ENCODE peak calls at places on chromosomes 6 and 20, in eight cellular contexts. Z, X, A, R, J, M, U and N are unnamed samples.

GRCh38 chr6:37741757-37742400 is 44.2 kb upstream of the MDGA1 start:
- DNase-seq in Z (peak), X (no peak), A (no peak), R (no peak), J (no peak), M (no peak), U (no peak), N (no peak)

GRCh38 chr20:10217517-10218410 is 866 bp upstream of the SNAP25 start:
- DNase-seq in Z (peak), X (no peak), A (no peak), R (peak), J (no peak), M (no peak), U (peak), N (no peak)

GRCh38 chr6:36386495-36387439 is 702 bp downstream of the ETV7 start:
- DNase-seq in Z (no peak), X (no peak), A (peak), R (peak), J (no peak), M (no peak), U (peak), N (peak)

GRCh38 chr6:107735906-107736635 is 88.0 kb downstream of the SCML4 start:
- DNase-seq in Z (no peak), X (no peak), A (no peak), R (no peak), J (no peak), M (no peak), U (no peak), N (peak)

GRCh38 chr6:166911248-166911677 is 45.1 kb downstream of the RNASET2 start:
- DNase-seq in Z (no peak), X (no peak), A (no peak), R (no peak), J (no peak), M (no peak), U (no peak), N (no peak)

GRCh38 chr20:18705490-18705889 is 108.1 kb upstream of the SCP2D1 start:
- DNase-seq in Z (no peak), X (no peak), A (no peak), R (peak), J (no peak), M (no peak), U (no peak), N (no peak)

GRCh38 chr6:133392015-133392414 is 150.9 kb downstream of the EYA4 start:
- DNase-seq in Z (no peak), X (no peak), A (no peak), R (no peak), J (no peak), M (no peak), U (no peak), N (no peak)

GRCh38 chr20:16551601-16552419 is 21.4 kb downstream of the KIF16B start:
- DNase-seq in Z (no peak), X (no peak), A (no peak), R (no peak), J (no peak), M (no peak), U (no peak), N (no peak)

GRCh38 chr6:168554472-168554871 is 113.5 kb downstream of the SMOC2 start:
- DNase-seq in Z (no peak), X (no peak), A (no peak), R (no peak), J (no peak), M (no peak), U (no peak), N (no peak)

GRCh38 chr20:19996970-19997369 is 20.2 kb upstream of the NAA20 start:
- DNase-seq in Z (no peak), X (no peak), A (no peak), R (no peak), J (no peak), M (no peak), U (no peak), N (no peak)

GRCh38 chr20:23918101-23918862 is 38.7 kb upstream of the CST5 start:
- DNase-seq in Z (no peak), X (no peak), A (no peak), R (no peak), J (no peak), M (no peak), U (no peak), N (no peak)

GRCh38 chr20:15916623-15917022 is 656.6 kb downstream of the KIF16B start:
- DNase-seq in Z (no peak), X (no peak), A (no peak), R (no peak), J (no peak), M (no peak), U (no peak), N (no peak)

GRCh38 chr20:52823303-52823702 is 148.9 kb upstream of the TSHZ2 start:
- DNase-seq in Z (no peak), X (no peak), A (no peak), R (no peak), J (no peak), M (no peak), U (no peak), N (no peak)

GRCh38 chr6:17585766-17586502 is 14.2 kb upstream of the FAM8A1 start:
- DNase-seq in Z (no peak), X (no peak), A (no peak), R (no peak), J (no peak), M (peak), U (no peak), N (no peak)

GRCh38 chr20:13626724-13627123 is 12.0 kb downstream of the TASP1 start:
- DNase-seq in Z (no peak), X (no peak), A (no peak), R (no peak), J (no peak), M (no peak), U (no peak), N (no peak)

GRCh38 chr6:84052883-84053241 is 19.3 kb downstream of the MRAP2 start:
- DNase-seq in Z (no peak), X (no peak), A (no peak), R (no peak), J (no peak), M (no peak), U (no peak), N (no peak)

GRCh38 chr20:51412991-51413471 is 129.5 kb downstream of the NFATC2 start:
- DNase-seq in Z (no peak), X (no peak), A (no peak), R (no peak), J (no peak), M (no peak), U (peak), N (no peak)

GRCh38 chr20:23774081-23774480 is 23.3 kb upstream of the CST1 start:
- DNase-seq in Z (no peak), X (no peak), A (no peak), R (no peak), J (no peak), M (no peak), U (no peak), N (no peak)

GRCh38 chr6:165704001-165704748 is 41.1 kb upstream of the PDE10A start:
- DNase-seq in Z (no peak), X (no peak), A (no peak), R (no peak), J (no peak), M (no peak), U (no peak), N (no peak)

GRCh38 chr6:130034815-130035146 is 16.4 kb downstream of the L3MBTL3 start:
- DNase-seq in Z (no peak), X (no peak), A (no peak), R (no peak), J (no peak), M (no peak), U (no peak), N (no peak)

GRCh38 chr6:150069707-150070106 is 786 bp upstream of the ULBP3 start:
- DNase-seq in Z (no peak), X (no peak), A (no peak), R (no peak), J (no peak), M (no peak), U (no peak), N (no peak)

DNA sequence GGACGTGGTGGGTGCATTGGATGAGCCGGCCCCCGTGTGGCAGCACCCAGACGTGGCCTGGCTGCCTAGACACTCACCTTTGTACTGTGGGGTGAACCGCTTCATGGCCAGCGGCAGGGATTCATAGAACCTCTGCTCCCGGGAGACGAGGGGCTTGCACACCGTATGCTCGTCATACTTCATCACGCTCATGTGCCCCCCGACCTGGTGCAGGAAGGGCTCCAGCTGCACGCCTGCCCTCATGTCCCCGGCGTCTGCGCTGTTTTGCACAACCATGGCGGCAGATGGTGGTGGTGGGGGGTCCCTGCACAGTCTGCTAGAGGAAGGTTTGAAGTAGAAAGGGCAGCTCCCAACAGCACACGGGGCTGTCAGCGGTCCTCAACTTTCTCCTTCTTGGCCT is 11.5 kb downstream of the IP6K3 start:
- DNase-seq in Z (no peak), X (no peak), A (no peak), R (no peak), J (no peak), M (no peak), U (peak), N (no peak)
- H3K4me3 ChIP-seq in Z (no peak), X (no peak), A (no peak), R (no peak), J (no peak), M (no peak), U (no peak), N (no peak)

DNA sequence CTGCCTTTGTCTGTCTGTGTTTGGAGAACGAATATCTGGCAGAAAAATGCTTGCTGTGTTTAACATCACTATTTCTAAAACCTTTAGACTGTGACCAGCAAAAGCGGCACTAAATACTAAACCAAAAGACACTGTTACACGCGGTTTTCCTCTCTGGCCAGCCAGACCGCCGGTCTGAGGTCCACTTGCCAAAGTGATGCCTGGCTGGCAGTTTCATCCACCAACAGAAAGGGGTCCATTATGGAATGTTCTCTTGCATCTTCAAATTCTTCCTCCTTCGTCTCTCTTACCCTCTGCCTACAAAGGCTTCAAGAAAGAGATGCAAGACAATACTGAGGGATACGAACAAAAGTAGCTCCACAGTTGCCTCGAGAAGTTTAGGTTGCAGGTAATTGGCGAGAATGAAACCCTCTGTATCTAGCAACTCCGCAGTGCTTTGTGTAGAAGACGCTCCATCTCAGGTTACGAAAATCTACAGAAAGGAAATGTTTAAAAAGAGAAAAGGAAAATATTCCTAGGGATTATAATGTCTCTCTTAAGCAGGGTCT is 176.6 kb downstream of the TRIM27 start:
- DNase-seq in Z (no peak), X (no peak), A (no peak), R (no peak), J (no peak), M (no peak), U (no peak), N (no peak)
- H3K4me3 ChIP-seq in Z (peak), X (no peak), A (no peak), R (no peak), J (no peak), M (peak), U (no peak), N (no peak)

DNA sequence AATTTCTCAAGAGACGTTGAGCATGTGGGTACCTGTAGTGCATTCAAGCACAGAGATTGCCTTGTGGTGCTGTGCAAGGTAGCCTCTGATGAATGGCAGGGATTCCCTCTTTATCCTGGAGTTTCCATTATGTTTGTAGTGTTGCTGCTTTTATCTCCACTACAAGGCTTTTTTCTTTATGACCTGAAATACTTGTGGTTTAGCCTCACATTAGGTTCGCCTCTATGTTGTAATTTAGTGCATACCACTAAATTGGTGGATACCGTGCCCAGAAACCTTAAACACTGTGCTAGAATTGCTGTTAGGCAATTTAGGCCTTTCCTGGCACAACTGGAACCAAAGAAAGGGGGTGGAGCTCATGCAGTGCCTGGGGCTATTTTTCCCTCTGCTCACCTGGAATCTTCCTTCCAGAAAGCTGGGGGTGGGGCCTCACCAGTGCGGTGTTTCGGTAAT is 76.7 kb downstream of the NCOA7 start:
- DNase-seq in Z (no peak), X (no peak), A (no peak), R (peak), J (no peak), M (peak), U (no peak), N (no peak)
- H3K4me3 ChIP-seq in Z (no peak), X (no peak), A (no peak), R (no peak), J (no peak), M (no peak), U (no peak), N (no peak)

DNA sequence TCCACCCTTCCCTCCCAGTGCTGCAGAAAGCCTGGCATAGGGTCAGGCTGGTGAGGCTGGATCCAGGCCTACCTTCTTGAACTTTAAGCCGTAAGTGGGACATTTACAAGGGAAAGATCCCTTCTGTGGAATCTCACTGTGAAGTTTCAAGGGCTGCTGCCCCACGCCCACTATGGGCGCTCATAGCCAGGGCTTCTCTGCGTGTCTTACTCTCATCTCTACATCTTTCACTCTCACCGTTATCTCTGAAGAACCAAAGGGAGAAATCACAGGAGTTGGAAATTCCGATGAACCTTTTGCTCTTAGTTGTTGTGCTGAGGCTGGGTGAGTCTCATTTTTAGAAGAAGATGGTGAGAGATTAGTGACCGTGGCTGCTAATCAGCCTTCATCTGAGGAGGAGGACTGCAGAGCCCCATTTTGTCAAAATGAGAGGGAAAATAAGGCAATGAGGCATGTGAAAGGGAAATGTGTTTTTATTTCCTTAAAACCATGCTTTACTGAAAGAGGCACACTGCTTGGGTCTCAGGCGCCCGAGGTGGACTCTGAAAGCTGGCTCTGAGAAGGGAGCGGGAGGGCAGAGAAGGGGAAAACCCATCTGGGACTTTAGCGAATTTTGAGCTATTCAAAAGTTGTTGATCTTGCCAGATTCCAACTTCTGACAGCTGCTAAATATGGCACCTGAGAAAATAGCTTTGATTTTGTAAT is 301.5 kb downstream of the CLIC5 start:
- DNase-seq in Z (no peak), X (no peak), A (no peak), R (no peak), J (no peak), M (no peak), U (no peak), N (no peak)
- H3K4me3 ChIP-seq in Z (no peak), X (no peak), A (no peak), R (no peak), J (no peak), M (no peak), U (no peak), N (no peak)

GRCh38 chr6:2885967-2886731 is 17.0 kb downstream of the SERPINB9 start:
- DNase-seq in Z (no peak), X (no peak), A (no peak), R (no peak), J (no peak), M (no peak), U (no peak), N (no peak)
- H3K4me3 ChIP-seq in Z (no peak), X (no peak), A (no peak), R (no peak), J (no peak), M (no peak), U (no peak), N (no peak)

DNA sequence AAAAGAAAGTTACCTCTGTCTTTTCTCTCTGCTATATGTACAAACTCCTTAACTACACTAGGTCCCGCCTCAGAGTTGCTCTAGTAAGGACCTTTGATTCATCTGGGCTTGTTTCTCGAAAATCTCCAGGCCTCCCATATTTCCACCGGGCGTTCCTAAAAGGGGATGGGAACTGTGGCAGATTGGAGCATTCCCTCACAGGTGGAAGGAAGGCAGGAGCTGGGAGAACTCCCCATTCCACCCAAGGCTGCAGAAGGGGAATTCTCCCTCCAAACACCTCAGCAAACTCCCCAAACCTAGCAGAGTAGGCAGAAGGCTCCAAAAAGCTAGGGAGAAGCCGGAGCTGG is 1.6 kb upstream of the TFAP2A start:
- DNase-seq in Z (no peak), X (no peak), A (no peak), R (no peak), J (no peak), M (no peak), U (no peak), N (no peak)
- H3K4me3 ChIP-seq in Z (no peak), X (peak), A (no peak), R (peak), J (no peak), M (peak), U (no peak), N (no peak)

DNA sequence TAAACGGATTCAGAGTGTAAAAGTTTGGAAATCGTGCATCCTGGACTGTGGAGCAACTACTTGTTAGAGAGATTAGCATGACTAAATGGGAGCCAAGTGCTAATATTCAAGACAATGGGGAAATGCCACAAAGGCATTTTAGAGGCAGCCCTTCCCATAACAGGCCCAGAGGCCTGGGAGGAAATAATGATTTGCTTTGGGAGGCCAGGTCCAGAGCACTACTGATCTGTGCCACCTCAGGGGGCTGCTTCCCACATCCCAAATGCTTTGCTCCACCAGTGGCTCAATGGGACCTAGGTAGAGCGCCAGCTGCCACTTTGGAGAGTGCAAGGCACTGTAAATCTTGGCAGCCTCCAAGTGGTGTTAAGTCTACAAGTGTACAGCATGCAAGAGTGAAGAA is 91.9 kb upstream of the HSF2 start:
- DNase-seq in Z (no peak), X (no peak), A (no peak), R (no peak), J (no peak), M (no peak), U (no peak), N (no peak)
- H3K4me3 ChIP-seq in Z (no peak), X (no peak), A (no peak), R (no peak), J (no peak), M (no peak), U (no peak), N (no peak)

GRCh38 chr6:89050697-89051096 is 29.9 kb upstream of the PNRC1 start:
- DNase-seq in Z (no peak), X (no peak), A (no peak), R (no peak), J (no peak), M (no peak), U (no peak), N (no peak)
- H3K4me3 ChIP-seq in Z (no peak), X (no peak), A (no peak), R (no peak), J (no peak), M (no peak), U (no peak), N (no peak)